ENCODE peak calls at places on chromosomes 7 and 10, in nine cellular contexts. One of them, this sample, is unnamed.

GRCh38 chr10:110171032-110171431 is 36.4 kb upstream of the MXI1 start:
- DNase-seq in upper lobe of right lung: no peak
- DNase-seq in lung: no peak
- DNase-seq in T-cell: no peak
- DNase-seq in Right ventricle myocardium inferior: no peak
- DNase-seq in GM12865: no peak
- DNase-seq in A549: no peak
- DNase-seq in aorta: no peak
- DNase-seq in thoracic aorta: no peak
- DNase-seq in this sample: no peak

GRCh38 chr7:155803418-155804376 is 8.6 kb downstream of the SHH start:
- DNase-seq in T-cell: no peak
- DNase-seq in lung: peak; percentile 89
- DNase-seq in upper lobe of right lung: peak; percentile 94
- DNase-seq in aorta: peak; percentile 33
- DNase-seq in thoracic aorta: no peak
- DNase-seq in Right ventricle myocardium inferior: peak; percentile 45
- DNase-seq in GM12865: peak; percentile 35
- DNase-seq in A549: peak; percentile 64
- DNase-seq in this sample: no peak

GRCh38 chr7:117505238-117505637 is 25.4 kb downstream of the CFTR start:
- DNase-seq in Right ventricle myocardium inferior: no peak
- DNase-seq in A549: peak; percentile 15
- DNase-seq in thoracic aorta: no peak
- DNase-seq in lung: no peak
- DNase-seq in aorta: no peak
- DNase-seq in upper lobe of right lung: no peak
- DNase-seq in GM12865: peak; percentile 11
- DNase-seq in T-cell: no peak
- DNase-seq in this sample: no peak

GRCh38 chr7:4871930-4872675 is 10.3 kb upstream of the PAPOLB start:
- DNase-seq in lung: no peak
- DNase-seq in GM12865: no peak
- DNase-seq in T-cell: no peak
- DNase-seq in upper lobe of right lung: no peak
- DNase-seq in Right ventricle myocardium inferior: no peak
- DNase-seq in aorta: no peak
- DNase-seq in thoracic aorta: no peak
- DNase-seq in A549: no peak
- DNase-seq in this sample: no peak

GRCh38 chr7:901388-902154 is 25.2 kb downstream of the GET4 start:
- DNase-seq in A549: peak; percentile 87
- DNase-seq in upper lobe of right lung: peak; percentile 90
- DNase-seq in aorta: peak; percentile 87
- DNase-seq in lung: peak; percentile 83
- DNase-seq in Right ventricle myocardium inferior: peak; percentile 87
- DNase-seq in GM12865: peak; percentile 76
- DNase-seq in thoracic aorta: no peak
- DNase-seq in T-cell: no peak
- DNase-seq in this sample: peak; percentile 14

GRCh38 chr10:130723704-130724103 is 587.5 kb downstream of the GLRX3 start:
- DNase-seq in thoracic aorta: no peak
- DNase-seq in aorta: no peak
- DNase-seq in T-cell: no peak
- DNase-seq in upper lobe of right lung: no peak
- DNase-seq in GM12865: no peak
- DNase-seq in A549: no peak
- DNase-seq in Right ventricle myocardium inferior: no peak
- DNase-seq in lung: no peak
- DNase-seq in this sample: no peak

GRCh38 chr10:70355234-70356021 is 27.0 kb downstream of the LRRC20 start:
- DNase-seq in A549: no peak
- DNase-seq in thoracic aorta: no peak
- DNase-seq in upper lobe of right lung: no peak
- DNase-seq in aorta: peak; percentile 44
- DNase-seq in Right ventricle myocardium inferior: peak; percentile 9
- DNase-seq in T-cell: no peak
- DNase-seq in lung: no peak
- DNase-seq in GM12865: peak; percentile 92
- DNase-seq in this sample: no peak

GRCh38 chr10:34723746-34724145 is 91.3 kb downstream of the PARD3 start:
- DNase-seq in Right ventricle myocardium inferior: no peak
- DNase-seq in lung: no peak
- DNase-seq in GM12865: peak; percentile 30
- DNase-seq in thoracic aorta: no peak
- DNase-seq in A549: peak; percentile 54
- DNase-seq in aorta: no peak
- DNase-seq in upper lobe of right lung: no peak
- DNase-seq in T-cell: no peak
- DNase-seq in this sample: no peak

GRCh38 chr7:17123020-17123419 is 175.4 kb upstream of the AHR start:
- DNase-seq in A549: peak; percentile 25
- DNase-seq in Right ventricle myocardium inferior: no peak
- DNase-seq in thoracic aorta: no peak
- DNase-seq in T-cell: no peak
- DNase-seq in GM12865: peak; percentile 29
- DNase-seq in aorta: no peak
- DNase-seq in lung: no peak
- DNase-seq in upper lobe of right lung: no peak
- DNase-seq in this sample: no peak

GRCh38 chr7:99312316-99313203 is 13.1 kb upstream of the ARPC1A start:
- DNase-seq in GM12865: peak; percentile 74
- DNase-seq in upper lobe of right lung: no peak
- DNase-seq in Right ventricle myocardium inferior: no peak
- DNase-seq in aorta: peak; percentile 79
- DNase-seq in lung: peak; percentile 74
- DNase-seq in T-cell: peak; percentile 68
- DNase-seq in A549: peak; percentile 61
- DNase-seq in thoracic aorta: peak; percentile 31
- DNase-seq in this sample: peak; percentile 24

GRCh38 chr10:80945267-80945880 is 407.7 kb downstream of the SH2D4B start:
- DNase-seq in upper lobe of right lung: no peak
- DNase-seq in A549: peak; percentile 4
- DNase-seq in GM12865: peak; percentile 61
- DNase-seq in aorta: no peak
- DNase-seq in thoracic aorta: no peak
- DNase-seq in T-cell: no peak
- DNase-seq in lung: no peak
- DNase-seq in Right ventricle myocardium inferior: no peak
- DNase-seq in this sample: no peak

GRCh38 chr7:23600251-23600650 is 3.1 kb downstream of the CCDC126 start:
- DNase-seq in T-cell: no peak
- DNase-seq in lung: no peak
- DNase-seq in GM12865: no peak
- DNase-seq in Right ventricle myocardium inferior: no peak
- DNase-seq in upper lobe of right lung: no peak
- DNase-seq in thoracic aorta: no peak
- DNase-seq in aorta: no peak
- DNase-seq in A549: no peak
- DNase-seq in this sample: no peak

GRCh38 chr10:119522747-119523426 is 19.6 kb downstream of the RGS10 start:
- DNase-seq in T-cell: no peak
- DNase-seq in thoracic aorta: no peak
- DNase-seq in A549: no peak
- DNase-seq in Right ventricle myocardium inferior: no peak
- DNase-seq in GM12865: no peak
- DNase-seq in aorta: no peak
- DNase-seq in lung: peak; percentile 45
- DNase-seq in upper lobe of right lung: no peak
- DNase-seq in this sample: no peak

GRCh38 chr7:27208998-27209397 is 9.1 kb upstream of the HOXA13 start:
- DNase-seq in lung: no peak
- DNase-seq in aorta: no peak
- DNase-seq in upper lobe of right lung: no peak
- DNase-seq in Right ventricle myocardium inferior: no peak
- DNase-seq in thoracic aorta: no peak
- DNase-seq in T-cell: no peak
- DNase-seq in A549: no peak
- DNase-seq in GM12865: no peak
- DNase-seq in this sample: no peak

GRCh38 chr7:108459922-108460551 is 3.8 kb upstream of the NRCAM start:
- DNase-seq in T-cell: no peak
- DNase-seq in GM12865: peak; percentile 49
- DNase-seq in Right ventricle myocardium inferior: no peak
- DNase-seq in aorta: no peak
- DNase-seq in A549: peak; percentile 63
- DNase-seq in upper lobe of right lung: no peak
- DNase-seq in thoracic aorta: no peak
- DNase-seq in lung: no peak
- DNase-seq in this sample: peak; percentile 33

GRCh38 chr10:6563075-6563474 is 17.0 kb downstream of the PRKCQ start:
- DNase-seq in aorta: no peak
- DNase-seq in GM12865: no peak
- DNase-seq in Right ventricle myocardium inferior: no peak
- DNase-seq in T-cell: no peak
- DNase-seq in upper lobe of right lung: no peak
- DNase-seq in lung: no peak
- DNase-seq in thoracic aorta: no peak
- DNase-seq in A549: no peak
- DNase-seq in this sample: no peak

GRCh38 chr10:44863344-44864041 is 47.6 kb upstream of the TMEM72 start:
- DNase-seq in GM12865: no peak
- DNase-seq in upper lobe of right lung: no peak
- DNase-seq in T-cell: peak; percentile 41
- DNase-seq in aorta: no peak
- DNase-seq in lung: no peak
- DNase-seq in thoracic aorta: no peak
- DNase-seq in Right ventricle myocardium inferior: no peak
- DNase-seq in A549: no peak
- DNase-seq in this sample: no peak

GRCh38 chr7:127347567-127348246 is 44.8 kb downstream of the ZNF800 start:
- DNase-seq in GM12865: peak; percentile 76
- DNase-seq in aorta: peak; percentile 73
- DNase-seq in thoracic aorta: no peak
- DNase-seq in T-cell: peak; percentile 63
- DNase-seq in A549: peak; percentile 71
- DNase-seq in Right ventricle myocardium inferior: peak; percentile 72
- DNase-seq in upper lobe of right lung: peak; percentile 84
- DNase-seq in lung: peak; percentile 50
- DNase-seq in this sample: peak; percentile 65

GRCh38 chr7:70720191-70720873 is 411.6 kb upstream of the GALNT17 start:
- DNase-seq in upper lobe of right lung: no peak
- DNase-seq in GM12865: peak; percentile 29
- DNase-seq in A549: no peak
- DNase-seq in Right ventricle myocardium inferior: no peak
- DNase-seq in T-cell: no peak
- DNase-seq in thoracic aorta: no peak
- DNase-seq in lung: no peak
- DNase-seq in aorta: no peak
- DNase-seq in this sample: no peak

GRCh38 chr10:15225511-15225910 is 57.0 kb upstream of the NMT2 start:
- DNase-seq in aorta: no peak
- DNase-seq in T-cell: no peak
- DNase-seq in thoracic aorta: no peak
- DNase-seq in upper lobe of right lung: no peak
- DNase-seq in Right ventricle myocardium inferior: no peak
- DNase-seq in lung: no peak
- DNase-seq in GM12865: no peak
- DNase-seq in A549: no peak
- DNase-seq in this sample: no peak

GRCh38 chr10:97494863-97495506 is 3.2 kb downstream of the MMS19 start:
- DNase-seq in A549: no peak
- DNase-seq in GM12865: no peak
- DNase-seq in upper lobe of right lung: no peak
- DNase-seq in aorta: no peak
- DNase-seq in Right ventricle myocardium inferior: no peak
- DNase-seq in lung: no peak
- DNase-seq in T-cell: peak; percentile 19
- DNase-seq in thoracic aorta: no peak
- DNase-seq in this sample: no peak

GRCh38 chr10:126283307-126283706 is 105.0 kb downstream of the ADAM12 start:
- DNase-seq in upper lobe of right lung: no peak
- DNase-seq in GM12865: no peak
- DNase-seq in aorta: no peak
- DNase-seq in thoracic aorta: no peak
- DNase-seq in A549: no peak
- DNase-seq in T-cell: no peak
- DNase-seq in lung: no peak
- DNase-seq in Right ventricle myocardium inferior: no peak
- DNase-seq in this sample: no peak

GRCh38 chr7:26329520-26330269 is 38.0 kb downstream of the SNX10 start:
- DNase-seq in GM12865: peak; percentile 66
- DNase-seq in upper lobe of right lung: peak; percentile 73
- DNase-seq in T-cell: no peak
- DNase-seq in lung: peak; percentile 56
- DNase-seq in Right ventricle myocardium inferior: no peak
- DNase-seq in thoracic aorta: no peak
- DNase-seq in aorta: peak; percentile 67
- DNase-seq in A549: no peak
- DNase-seq in this sample: no peak